ENCODE peak calls at places on chromosome 3, in ten cellular contexts. L is GF-D8; Q is HEK293T; I is epithelial cell of esophagus; X is stimulated activated CD8-positive, alpha-beta memory T cell treated with anti-CD3 and anti-CD28 coated beads, Interleukin-15, amount 100 ng/mL, for 24 hours; O is RPMI7951; V is kidney epithelial cell; Z is substantia nigra; W is GM13976; F is HFF-Myc. T is an unnamed sample.

GRCh38 chr3:171315101-171315500 is 145.1 kb downstream of the TNIK start:
- DNase-seq in L (no peak), Q (no peak), I (no peak), X (no peak), O (peak), V (peak), Z (no peak), W (no peak), F (no peak), T (no peak)

GRCh38 chr3:157573780-157574378 is 70.7 kb upstream of the VEPH1 start:
- DNase-seq in L (no peak), Q (no peak), I (no peak), X (no peak), O (peak), V (peak), Z (no peak), W (no peak), F (no peak), T (no peak)

GRCh38 chr3:139978966-139979365 is 44.0 kb downstream of the CLSTN2 start:
- DNase-seq in L (no peak), Q (no peak), I (no peak), X (no peak), O (no peak), V (no peak), Z (no peak), W (no peak), F (no peak), T (no peak)

GRCh38 chr3:47283596-47284364 is 1.0 kb downstream of the KLHL18 start:
- DNase-seq in L (no peak), Q (no peak), I (no peak), X (no peak), O (peak), V (no peak), Z (no peak), W (peak), F (no peak), T (no peak)

GRCh38 chr3:194592798-194593752 is 40.1 kb downstream of the TMEM44 start:
- DNase-seq in L (no peak), Q (no peak), I (peak), X (no peak), O (peak), V (peak), Z (no peak), W (no peak), F (peak), T (peak)

GRCh38 chr3:130517541-130517940 is 564 bp downstream of the COL6A6 start:
- DNase-seq in L (no peak), Q (peak), I (peak), X (no peak), O (no peak), V (no peak), Z (no peak), W (no peak), F (no peak), T (no peak)

GRCh38 chr3:143036557-143036956 is 35.2 kb downstream of the U2SURP start:
- DNase-seq in L (no peak), Q (no peak), I (no peak), X (no peak), O (no peak), V (no peak), Z (no peak), W (no peak), F (no peak), T (no peak)

GRCh38 chr3:161177996-161178395 is 43.1 kb upstream of the NMD3 start:
- DNase-seq in L (no peak), Q (no peak), I (no peak), X (no peak), O (no peak), V (no peak), Z (no peak), W (no peak), F (no peak), T (no peak)

GRCh38 chr3:78123058-78123457 is 1083.2 kb downstream of the ROBO2 start:
- DNase-seq in L (no peak), Q (no peak), I (no peak), X (no peak), O (no peak), V (no peak), Z (no peak), W (no peak), F (no peak), T (no peak)

GRCh38 chr3:9778102-9778501 is 8.4 kb upstream of the CAMK1 start:
- DNase-seq in L (no peak), Q (no peak), I (peak), X (no peak), O (peak), V (peak), Z (no peak), W (peak), F (no peak), T (no peak)

GRCh38 chr3:128847631-128848370 is 31.6 kb upstream of the ACAD9 start:
- DNase-seq in L (no peak), Q (no peak), I (no peak), X (no peak), O (no peak), V (no peak), Z (no peak), W (no peak), F (no peak), T (no peak)

GRCh38 chr3:100316656-100317069 is 17.9 kb upstream of the NIT2 start:
- DNase-seq in L (peak), Q (peak), I (peak), X (no peak), O (peak), V (no peak), Z (no peak), W (peak), F (peak), T (peak)

GRCh38 chr3:38618343-38618742 is 31.1 kb downstream of the SCN5A start:
- DNase-seq in L (no peak), Q (no peak), I (no peak), X (no peak), O (no peak), V (no peak), Z (no peak), W (no peak), F (no peak), T (no peak)

GRCh38 chr3:72844436-72844999 is 3.7 kb downstream of the SHQ1 start:
- DNase-seq in L (no peak), Q (no peak), I (no peak), X (no peak), O (peak), V (no peak), Z (no peak), W (peak), F (no peak), T (no peak)

GRCh38 chr3:151925419-151925818 is 52.0 kb downstream of the SUCNR1 start:
- DNase-seq in L (no peak), Q (no peak), I (peak), X (no peak), O (peak), V (no peak), Z (no peak), W (no peak), F (no peak), T (no peak)

GRCh38 chr3:81592101-81592500 is 169.3 kb downstream of the GBE1 start:
- DNase-seq in L (no peak), Q (no peak), I (peak), X (no peak), O (no peak), V (no peak), Z (no peak), W (no peak), F (no peak), T (no peak)

GRCh38 chr3:182682263-182683229 is 110.8 kb upstream of the ATP11B start:
- DNase-seq in L (no peak), Q (peak), I (peak), X (peak), O (peak), V (no peak), Z (peak), W (peak), F (no peak), T (peak)

GRCh38 chr3:12944849-12945248 is 103.5 kb upstream of the RPL32 start:
- DNase-seq in L (no peak), Q (no peak), I (no peak), X (no peak), O (no peak), V (no peak), Z (peak), W (no peak), F (no peak), T (peak)

GRCh38 chr3:145490088-145491055 is 670.6 kb downstream of the PLOD2 start:
- DNase-seq in L (no peak), Q (no peak), I (no peak), X (no peak), O (no peak), V (no peak), Z (no peak), W (no peak), F (no peak), T (no peak)

GRCh38 chr3:65734792-65735191 is 303.9 kb downstream of the MAGI1 start:
- DNase-seq in L (no peak), Q (no peak), I (no peak), X (no peak), O (no peak), V (no peak), Z (no peak), W (no peak), F (no peak), T (no peak)

GRCh38 chr3:11522398-11522715 is 121.4 kb downstream of the VGLL4 start:
- DNase-seq in L (no peak), Q (no peak), I (peak), X (no peak), O (peak), V (no peak), Z (no peak), W (no peak), F (no peak), T (no peak)

T was measured in SK-MEL-5.